ENCODE peak calls at places on chromosomes 6 and 20, in five cellular contexts. U is HepG2, E is A549, P is K562, N is GM12878. C is an unnamed sample.

GRCh38 chr6:15264902-15265761 is 19.3 kb downstream of the JARID2 start:
- DNase-seq in N (no peak), P (peak), E (no peak), U (no peak), C (peak)

GRCh38 chr20:33793011-33793931 is 17.9 kb upstream of the CHMP4B start:
- DNase-seq in E (no peak), N (no peak), P (no peak), U (peak), C (no peak)

GRCh38 chr6:36387440-36388303 is at the start of gene ETV7:
- DNase-seq in E (no peak), N (no peak), P (no peak), U (no peak), C (peak)

GRCh38 chr20:20894280-20894679 is 181.8 kb upstream of the RALGAPA2 start:
- DNase-seq in P (no peak), U (no peak), E (peak), N (no peak), C (no peak)

GRCh38 chr6:104566411-104566810 is 293.3 kb downstream of the HACE1 start:
- DNase-seq in P (no peak), E (no peak), N (no peak), U (no peak), C (no peak)

GRCh38 chr6:107936162-107936909 is 21.7 kb downstream of the SEC63 start:
- DNase-seq in E (no peak), U (no peak), N (no peak), P (no peak), C (no peak)

GRCh38 chr20:44153636-44154043 is 33.3 kb downstream of the JPH2 start:
- DNase-seq in N (no peak), P (no peak), E (no peak), U (no peak), C (peak)

GRCh38 chr6:166006593-166007301 is 160.9 kb downstream of the TBXT start:
- DNase-seq in U (no peak), E (peak), P (no peak), N (no peak), C (peak)

GRCh38 chr20:53831812-53832211 is 238.2 kb upstream of the ZNF217 start:
- DNase-seq in U (no peak), P (no peak), N (no peak), E (no peak), C (no peak)

GRCh38 chr6:167652701-167653095 is 174.0 kb upstream of the AFDN start:
- DNase-seq in E (no peak), N (no peak), P (peak), U (no peak), C (no peak)

GRCh38 chr6:8939615-8940014 is 504.3 kb upstream of the SLC35B3 start:
- DNase-seq in N (no peak), P (no peak), E (peak), U (peak), C (no peak)

GRCh38 chr6:42363906-42364859 is 87.5 kb downstream of the TRERF1 start:
- DNase-seq in P (no peak), U (no peak), E (no peak), N (no peak), C (no peak)

DNA sequence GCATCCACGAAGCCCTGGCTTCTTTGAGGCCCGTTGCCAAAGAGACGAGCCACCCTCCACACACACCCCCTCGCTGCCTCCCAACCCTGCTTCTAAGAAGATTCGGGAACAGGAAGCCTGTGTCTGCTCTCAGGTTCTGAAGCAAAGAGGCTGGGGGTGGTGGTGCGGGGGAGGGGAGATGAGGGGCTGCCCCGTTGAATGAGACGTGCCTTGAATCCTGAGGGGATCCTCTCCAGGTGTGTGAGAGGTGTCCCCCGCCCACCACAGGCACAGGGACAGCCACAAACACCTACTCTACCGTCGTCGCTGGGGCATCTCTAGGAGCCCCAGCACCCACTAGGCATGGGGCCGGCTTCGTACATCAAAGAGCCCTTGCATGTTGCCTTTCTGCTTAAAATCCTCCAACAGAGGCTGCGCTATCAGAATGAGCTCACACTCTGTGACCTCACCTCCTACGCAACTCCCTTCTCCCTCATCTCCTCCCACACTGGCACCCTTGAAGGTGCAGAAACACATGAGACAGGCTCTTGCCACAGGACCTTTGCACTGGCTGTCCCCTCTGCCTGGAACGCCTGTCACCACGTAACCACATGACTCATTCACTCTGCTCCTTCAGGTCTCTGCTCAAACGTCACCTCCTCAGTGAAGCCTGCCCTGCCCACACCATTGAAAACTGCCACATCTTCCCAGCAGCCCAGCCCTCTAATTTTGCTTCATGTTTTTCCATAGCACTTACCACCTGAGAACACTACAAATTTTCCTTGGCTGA is 58.5 kb downstream of the PREX1 start:
- DNase-seq in P (peak), N (no peak), U (no peak), E (no peak), C (peak)
- TF ChIP-seq JUNB in P (no peak), N (peak), U (no peak), E (no peak), C (no peak)

DNA sequence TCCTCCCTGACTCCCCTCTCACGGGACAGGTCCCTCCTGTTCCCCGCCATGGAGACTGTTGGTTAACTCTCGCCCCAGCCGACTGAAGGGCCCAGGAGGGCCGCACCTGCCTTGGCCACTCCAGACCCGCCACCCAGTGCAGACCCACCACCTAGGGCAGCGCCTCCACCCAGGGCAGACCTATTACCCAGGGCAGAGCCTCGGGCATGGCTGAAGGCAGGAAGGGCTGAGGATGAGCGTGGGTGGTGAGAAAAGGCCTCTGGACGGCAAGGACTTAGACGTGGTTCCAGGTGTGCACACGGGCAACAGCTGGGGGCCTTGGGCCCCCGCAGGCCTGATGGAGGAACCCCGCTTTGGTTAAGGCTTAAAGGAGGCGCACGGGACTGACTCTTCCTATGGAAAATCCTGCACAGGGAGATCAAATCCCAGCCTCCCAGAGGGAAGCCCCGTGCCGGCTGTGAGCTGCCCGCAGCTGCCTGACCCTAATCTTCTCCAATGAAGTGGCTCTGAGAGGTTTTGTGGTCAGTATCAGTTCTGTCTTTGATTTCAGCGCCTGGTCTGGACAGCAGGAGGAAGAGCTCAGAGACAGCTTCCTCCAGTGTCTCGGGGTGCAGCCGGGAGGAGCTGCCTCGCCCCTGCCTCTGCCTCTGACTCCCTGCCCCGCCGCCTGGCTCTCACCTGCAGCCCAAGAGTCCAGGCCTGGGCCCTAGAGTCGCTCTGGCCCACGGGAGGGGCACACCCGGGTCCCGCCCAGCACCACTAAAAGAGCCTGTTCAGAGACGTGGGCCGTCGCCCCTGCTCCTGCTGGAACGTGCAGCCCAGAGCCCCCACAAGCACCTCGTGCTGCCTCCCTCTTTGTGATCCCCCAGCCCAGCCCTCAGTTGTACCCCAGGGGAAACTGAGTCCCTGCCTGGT is 12.1 kb upstream of the CHRNA4 start:
- DNase-seq in N (no peak), P (no peak), U (no peak), E (no peak), C (no peak)
- TF ChIP-seq JUNB in N (no peak), P (no peak), U (no peak), E (no peak), C (no peak)

DNA sequence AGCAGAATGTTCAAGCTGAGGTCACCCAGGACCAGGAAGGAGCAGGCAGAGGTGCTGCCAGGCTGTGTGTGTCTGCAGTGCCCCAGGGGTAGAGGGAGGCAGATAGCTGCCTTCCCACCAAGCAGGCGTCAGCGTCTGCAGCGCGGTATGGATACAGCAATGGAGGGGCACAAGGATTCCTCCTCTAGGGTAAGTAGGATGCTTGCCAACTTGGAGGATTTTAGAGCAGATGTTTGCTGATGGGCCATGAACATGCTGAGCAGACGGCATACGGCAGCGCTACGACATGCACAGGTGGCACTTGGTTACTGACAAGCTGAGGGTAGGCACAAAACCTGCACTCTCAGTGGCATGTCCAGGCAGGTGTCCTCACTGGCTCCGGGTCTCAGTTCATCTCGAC is 48.1 kb downstream of the PSMG4 start:
- DNase-seq in U (no peak), P (no peak), E (no peak), N (no peak), C (no peak)
- TF ChIP-seq JUNB in U (no peak), P (no peak), E (no peak), N (no peak), C (no peak)

GRCh38 chr6:84340422-84340821 is 113.0 kb upstream of the CEP162 start:
- DNase-seq in E (no peak), P (no peak), U (no peak), N (no peak), C (no peak)
- TF ChIP-seq JUNB in E (no peak), P (no peak), U (no peak), N (no peak), C (no peak)

GRCh38 chr20:32762754-32763201 is 593 bp downstream of the DNMT3B start:
- DNase-seq in P (no peak), U (no peak), N (no peak), E (no peak), C (no peak)
- TF ChIP-seq JUNB in P (no peak), U (no peak), N (no peak), E (no peak), C (no peak)